ENCODE peak calls at places on chromosomes 3 and 15, in four cellular contexts. K, I, W and T are unnamed samples.

GRCh38 chr3:183033746-183034145 is 53.4 kb upstream of the DCUN1D1 start:
- DNase-seq in K (no peak), I (no peak), W (no peak), T (no peak)

GRCh38 chr3:113985526-113985925 is 37.7 kb downstream of the ZDHHC23 start:
- DNase-seq in K (no peak), I (no peak), W (no peak), T (no peak)

GRCh38 chr3:197801801-197802504 is 10.9 kb downstream of the LRCH3 start:
- DNase-seq in K (no peak), I (no peak), W (no peak), T (no peak)

GRCh38 chr3:13608969-13609725 is 60.2 kb downstream of the FBLN2 start:
- DNase-seq in K (no peak), I (no peak), W (no peak), T (no peak)

GRCh38 chr3:142366434-142366833 is 81.4 kb downstream of the XRN1 start:
- DNase-seq in K (no peak), I (no peak), W (no peak), T (no peak)

GRCh38 chr15:88398011-88398410 is 69.2 kb downstream of the MRPL46 start:
- DNase-seq in K (no peak), I (no peak), W (no peak), T (no peak)

GRCh38 chr15:25171111-25171811 is 216.5 kb downstream of the SNRPN start:
- DNase-seq in K (no peak), I (peak), W (peak), T (peak)

GRCh38 chr15:71596672-71597071 is 213.7 kb upstream of the NR2E3 start:
- DNase-seq in K (no peak), I (peak), W (peak), T (peak)

GRCh38 chr3:167700046-167700445 is 34.6 kb downstream of the PDCD10 start:
- DNase-seq in K (no peak), I (no peak), W (no peak), T (no peak)

GRCh38 chr3:134328846-134329245 is 45.4 kb downstream of the AMOTL2 start:
- DNase-seq in K (no peak), I (no peak), W (no peak), T (no peak)